ENCODE peak calls at places on chromosomes 12 and 14, in six cellular contexts. J is H9, Z is IMR-90, V is mesenchymal stem cell, F is H1, X is trophoblast cell. P is an unnamed sample. For H3K79me1, the result is how much of the 10 kb centered on the place peaks cover.

GRCh38 chr14:104341532-104342434 is 203.4 kb downstream of the KIF26A start:
- DNase-seq in J (peak), Z (no peak), V (no peak), F (peak), X (peak), P (peak)

GRCh38 chr14:69542311-69542710 is 32.4 kb downstream of the CCDC177 start:
- DNase-seq in J (no peak), Z (no peak), V (no peak), F (no peak), X (no peak), P (no peak)

GRCh38 chr12:2795291-2796186 is 769 bp downstream of the FKBP4 start:
- DNase-seq in J (peak), Z (peak), V (peak), F (peak), X (peak), P (peak)

GRCh38 chr14:90624732-90625444 is 191.3 kb downstream of the TTC7B start:
- DNase-seq in J (peak), Z (peak), V (peak), F (no peak), X (peak), P (no peak)

GRCh38 chr14:59664741-59665140 is 88.1 kb upstream of the CCDC175 start:
- DNase-seq in J (no peak), Z (no peak), V (no peak), F (no peak), X (peak), P (no peak)

GRCh38 chr12:110857528-110857927 is 10.7 kb downstream of the CCDC63 start:
- DNase-seq in J (no peak), Z (no peak), V (no peak), F (no peak), X (no peak), P (no peak)

GRCh38 chr12:76491292-76491691 is 68.3 kb downstream of the OSBPL8 start:
- DNase-seq in J (no peak), Z (no peak), V (no peak), F (no peak), X (no peak), P (no peak)

GRCh38 chr12:77325505-77325904 is 260.1 kb upstream of the E2F7 start:
- DNase-seq in J (peak), Z (no peak), V (no peak), F (peak), X (no peak), P (no peak)

GRCh38 chr12:105409881-105410471 is 79.5 kb downstream of the C12orf75 start:
- DNase-seq in J (no peak), Z (no peak), V (no peak), F (no peak), X (no peak), P (no peak)

GRCh38 chr12:17214910-17215309 is 608.9 kb upstream of the LMO3 start:
- DNase-seq in J (no peak), Z (no peak), V (no peak), F (no peak), X (no peak), P (no peak)

GRCh38 chr14:104178279-104178678 is 39.9 kb downstream of the KIF26A start:
- DNase-seq in J (no peak), Z (no peak), V (no peak), F (no peak), X (no peak), P (no peak)

GRCh38 chr12:28527631-28528249 is 337.5 kb downstream of the CCDC91 start:
- DNase-seq in J (no peak), Z (no peak), V (no peak), F (no peak), X (no peak), P (no peak)

GRCh38 chr14:92356677-92357076 is 33.7 kb downstream of the SLC24A4 start:
- DNase-seq in J (no peak), Z (no peak), V (no peak), F (no peak), X (no peak), P (no peak)

GRCh38 chr12:107057071-107057834 is 36.1 kb downstream of the CRY1 start:
- DNase-seq in J (no peak), Z (peak), V (peak), F (no peak), X (peak), P (no peak)

GRCh38 chr14:58722433-58722832 is 84.7 kb downstream of the DACT1 start:
- DNase-seq in J (no peak), Z (no peak), V (peak), F (no peak), X (no peak), P (no peak)

GRCh38 chr12:28114488-28114887 is 75.8 kb upstream of the CCDC91 start:
- DNase-seq in J (no peak), Z (peak), V (peak), F (no peak), X (no peak), P (no peak)

GRCh38 chr14:94936411-94936892 is 166.5 kb upstream of the GSC start:
- DNase-seq in J (no peak), Z (no peak), V (no peak), F (no peak), X (no peak), P (no peak)

GRCh38 chr14:45893127-45893526 is 640.1 kb upstream of the MIS18BP1 start:
- DNase-seq in J (no peak), Z (no peak), V (no peak), F (no peak), X (no peak), P (no peak)

GRCh38 chr12:2288875-2289274 is 236.1 kb downstream of the CACNA1C start:
- DNase-seq in J (no peak), Z (no peak), V (no peak), F (no peak), X (no peak), P (no peak)

GRCh38 chr12:65330341-65330740 is 51.9 kb downstream of the MSRB3 start:
- DNase-seq in J (no peak), Z (peak), V (no peak), F (no peak), X (no peak), P (no peak)

GRCh38 chr12:121432740-121433476 is 33.0 kb downstream of the RNF34 start:
- DNase-seq in J (no peak), Z (no peak), V (no peak), F (no peak), X (no peak), P (no peak)

GRCh38 chr14:32847867-32848266 is 90.8 kb upstream of the NPAS3 start:
- DNase-seq in J (no peak), Z (no peak), V (no peak), F (no peak), X (no peak), P (no peak)

GRCh38 chr12:96219700-96220206 is 25.6 kb downstream of the ELK3 start:
- DNase-seq in J (peak), Z (peak), V (peak), F (no peak), X (peak), P (no peak)

GRCh38 chr12:4417471-4417870 is 28.1 kb downstream of the FGF6 start:
- DNase-seq in J (no peak), Z (no peak), V (no peak), F (no peak), X (no peak), P (peak)

GRCh38 chr14:68888025-68888850 is 90.9 kb downstream of the ACTN1 start:
- DNase-seq in J (no peak), Z (no peak), V (no peak), F (no peak), X (no peak), P (no peak)

GRCh38 chr12:119843100-119843499 is 34.0 kb downstream of the CIT start:
- DNase-seq in J (no peak), Z (peak), V (peak), F (no peak), X (no peak), P (no peak)

GRCh38 chr12:27334052-27334720 is 1.6 kb downstream of the BMAL2 start:
- DNase-seq in J (no peak), Z (no peak), V (no peak), F (no peak), X (no peak), P (no peak)

GRCh38 chr14:22296722-22297121 is 292.3 kb downstream of the DAD1 start:
- DNase-seq in J (no peak), Z (peak), V (peak), F (no peak), X (peak), P (no peak)

GRCh38 chr12:63042646-63043045 is 107.7 kb upstream of the PPM1H start:
- DNase-seq in J (no peak), Z (peak), V (no peak), F (no peak), X (no peak), P (no peak)

GRCh38 chr12:93773122-93773871 is 96.1 kb downstream of the CRADD start:
- DNase-seq in J (no peak), Z (peak), V (peak), F (no peak), X (peak), P (no peak)

GRCh38 chr14:68589447-68590232 is 203.2 kb downstream of the ZFP36L1 start:
- DNase-seq in J (no peak), Z (peak), V (peak), F (no peak), X (peak), P (no peak)

GRCh38 chr12:40107803-40108620 is 2.1 kb upstream of the SLC2A13 start:
- DNase-seq in J (no peak), Z (no peak), V (no peak), F (no peak), X (no peak), P (no peak)

GRCh38 chr12:122545855-122546254 is 18.8 kb downstream of the KNTC1 start:
- DNase-seq in J (no peak), Z (no peak), V (no peak), F (no peak), X (no peak), P (no peak)

GRCh38 chr12:123942911-123943648 is 29.6 kb downstream of the CCDC92 start:
- DNase-seq in J (no peak), Z (peak), V (no peak), F (no peak), X (no peak), P (no peak)
- H3K14ac ChIP-seq in J (no peak), Z (peak), V (no peak), F (no peak), X (no peak), P (no peak)

GRCh38 chr12:109467978-109468676 is 9.0 kb downstream of the KCTD10 start:
- DNase-seq in J (no peak), Z (no peak), V (no peak), F (no peak), X (no peak), P (no peak)

GRCh38 chr12:109466305-109466704 is 10.8 kb downstream of the KCTD10 start:
- DNase-seq in J (no peak), Z (no peak), V (no peak), F (no peak), X (no peak), P (no peak)

GRCh38 chr12:109473006-109473405 is 4.1 kb downstream of the KCTD10 start:
- DNase-seq in J (no peak), Z (no peak), V (no peak), F (no peak), X (no peak), P (no peak)

GRCh38 chr12:109466821-109467220 is 10.3 kb downstream of the KCTD10 start:
- DNase-seq in J (no peak), Z (no peak), V (no peak), F (no peak), X (no peak), P (no peak)

GRCh38 chr12:109469516-109469915 is 7.6 kb downstream of the KCTD10 start:
- DNase-seq in J (no peak), Z (peak), V (no peak), F (no peak), X (no peak), P (no peak)
- H3K79me1 ChIP-seq in J (under half), Z (half or more), V (under half), F (under half), X (under half), P (under half)

DNA sequence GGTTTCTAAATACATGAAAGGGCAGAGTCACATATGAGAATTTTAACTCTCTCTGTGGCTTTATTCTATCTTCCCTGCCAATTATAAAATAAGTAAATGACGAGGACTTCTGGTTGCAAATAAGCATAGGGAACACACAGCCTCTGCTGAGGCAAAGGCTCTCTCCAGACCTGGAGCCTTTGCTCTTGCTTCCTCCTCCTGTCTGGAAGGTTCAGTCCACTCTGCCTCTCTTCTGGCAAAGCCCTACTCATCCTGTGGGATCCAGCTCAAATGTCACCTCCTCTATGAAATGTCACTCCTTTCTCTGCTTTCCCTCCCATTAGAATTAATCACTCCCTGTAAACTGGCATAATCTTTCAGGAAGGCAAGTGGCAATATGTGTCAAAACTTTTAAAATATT is 41.9 kb downstream of the PKP2 start:
- DNase-seq in J (no peak), Z (no peak), V (no peak), F (no peak), X (no peak), P (no peak)
- H3K14ac ChIP-seq in J (no peak), Z (no peak), V (no peak), F (no peak), X (no peak), P (no peak)

DNA sequence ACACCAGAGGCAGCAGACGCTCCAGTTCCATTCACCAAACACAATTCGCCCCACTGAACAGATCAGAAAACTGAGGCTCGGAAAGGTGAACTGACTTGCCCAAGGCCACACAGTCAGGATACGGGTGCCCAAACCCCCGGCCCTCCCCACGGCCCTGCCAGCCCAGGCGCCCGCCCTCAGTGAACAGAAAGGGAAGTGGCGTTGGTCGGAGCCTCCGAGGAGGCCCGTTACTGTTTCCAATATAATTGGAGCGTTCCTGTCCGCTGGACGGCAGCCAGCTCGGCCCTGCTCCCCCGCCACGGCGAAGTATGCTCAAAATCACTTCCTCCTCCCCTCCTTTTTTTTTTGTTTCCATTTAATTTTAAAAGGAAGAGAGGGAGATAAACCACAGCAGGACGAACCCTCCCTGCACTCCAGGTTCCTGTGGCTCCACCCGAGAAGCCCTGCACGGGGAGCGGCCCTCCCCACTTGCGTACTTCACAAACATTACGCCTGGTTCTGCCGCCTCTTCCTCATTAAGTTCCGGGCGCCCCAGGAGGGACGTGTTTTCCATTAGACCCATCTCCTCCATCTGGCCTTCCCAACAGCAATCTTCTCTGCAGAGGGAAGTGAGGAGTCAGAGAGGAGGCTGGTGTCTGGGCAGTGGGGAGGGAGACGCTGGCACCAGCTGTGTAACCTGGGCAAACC is 61.1 kb downstream of the NCOR2 start:
- DNase-seq in J (peak), Z (no peak), V (peak), F (no peak), X (peak), P (no peak)
- H3K79me1 ChIP-seq in J (under half), Z (half or more), V (under half), F (under half), X (under half), P (under half)

GRCh38 chr12:115096673-115097349 is 412.8 kb upstream of the TBX3 start:
- DNase-seq in J (no peak), Z (peak), V (peak), F (no peak), X (peak), P (no peak)

GRCh38 chr12:115103884-115104883 is 420.2 kb upstream of the TBX3 start:
- DNase-seq in J (no peak), Z (peak), V (peak), F (no peak), X (peak), P (no peak)

GRCh38 chr12:115097406-115097805 is 413.4 kb upstream of the TBX3 start:
- DNase-seq in J (no peak), Z (no peak), V (no peak), F (no peak), X (no peak), P (no peak)

GRCh38 chr12:115102450-115102849 is 418.5 kb upstream of the TBX3 start:
- DNase-seq in J (no peak), Z (no peak), V (no peak), F (no peak), X (no peak), P (no peak)

GRCh38 chr12:115101518-115101917 is 417.5 kb upstream of the TBX3 start:
- DNase-seq in J (no peak), Z (no peak), V (no peak), F (no peak), X (no peak), P (no peak)
- H3K14ac ChIP-seq in J (no peak), Z (no peak), V (no peak), F (no peak), X (no peak), P (no peak)

DNA sequence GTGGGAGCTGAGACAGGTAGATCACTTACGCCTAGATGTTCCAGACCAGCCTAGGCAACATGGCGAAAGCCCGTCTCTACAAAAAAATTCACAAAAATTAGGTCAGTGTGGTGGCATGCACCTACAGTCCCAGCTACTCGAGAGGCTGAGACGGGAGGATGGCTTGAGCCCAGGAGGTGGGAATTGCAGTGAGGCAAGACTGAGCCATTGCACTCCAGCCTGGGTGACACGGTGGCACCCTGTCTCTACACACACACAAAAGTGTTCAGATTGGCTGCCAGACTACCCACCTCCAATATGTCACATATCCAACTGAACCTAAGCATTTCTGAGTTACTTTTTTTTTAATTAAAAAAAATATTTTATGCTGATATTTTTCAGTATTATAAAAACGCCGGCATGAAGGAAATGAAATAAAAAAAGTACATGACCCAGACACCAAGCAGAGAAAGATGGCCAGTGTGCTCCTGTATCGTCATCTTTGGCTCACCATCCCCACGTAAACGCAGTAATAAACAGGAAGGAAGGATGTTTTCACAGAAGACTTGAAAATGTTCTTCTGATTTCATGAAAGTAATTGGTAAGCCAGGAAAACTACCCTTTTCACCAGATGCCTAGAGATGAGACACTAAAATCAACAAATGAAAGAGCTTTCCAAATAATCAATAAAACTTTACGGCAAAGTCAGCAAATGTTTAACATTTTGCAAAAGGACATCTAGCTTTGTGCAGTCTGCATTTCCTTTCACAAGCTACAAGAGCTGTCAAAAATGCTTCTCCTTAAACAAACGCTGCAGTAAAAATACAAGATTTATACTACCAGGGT is 26.4 kb downstream of the CDC42BPB start:
- DNase-seq in J (no peak), Z (peak), V (peak), F (no peak), X (peak), P (no peak)
- H3K79me1 ChIP-seq in J (under half), Z (half or more), V (under half), F (under half), X (under half), P (under half)

GRCh38 chr12:125492354-125493270 is 427.4 kb downstream of the AACS start:
- DNase-seq in J (no peak), Z (no peak), V (no peak), F (no peak), X (no peak), P (no peak)
- H3K14ac ChIP-seq in J (no peak), Z (no peak), V (no peak), F (no peak), X (no peak), P (no peak)

DNA sequence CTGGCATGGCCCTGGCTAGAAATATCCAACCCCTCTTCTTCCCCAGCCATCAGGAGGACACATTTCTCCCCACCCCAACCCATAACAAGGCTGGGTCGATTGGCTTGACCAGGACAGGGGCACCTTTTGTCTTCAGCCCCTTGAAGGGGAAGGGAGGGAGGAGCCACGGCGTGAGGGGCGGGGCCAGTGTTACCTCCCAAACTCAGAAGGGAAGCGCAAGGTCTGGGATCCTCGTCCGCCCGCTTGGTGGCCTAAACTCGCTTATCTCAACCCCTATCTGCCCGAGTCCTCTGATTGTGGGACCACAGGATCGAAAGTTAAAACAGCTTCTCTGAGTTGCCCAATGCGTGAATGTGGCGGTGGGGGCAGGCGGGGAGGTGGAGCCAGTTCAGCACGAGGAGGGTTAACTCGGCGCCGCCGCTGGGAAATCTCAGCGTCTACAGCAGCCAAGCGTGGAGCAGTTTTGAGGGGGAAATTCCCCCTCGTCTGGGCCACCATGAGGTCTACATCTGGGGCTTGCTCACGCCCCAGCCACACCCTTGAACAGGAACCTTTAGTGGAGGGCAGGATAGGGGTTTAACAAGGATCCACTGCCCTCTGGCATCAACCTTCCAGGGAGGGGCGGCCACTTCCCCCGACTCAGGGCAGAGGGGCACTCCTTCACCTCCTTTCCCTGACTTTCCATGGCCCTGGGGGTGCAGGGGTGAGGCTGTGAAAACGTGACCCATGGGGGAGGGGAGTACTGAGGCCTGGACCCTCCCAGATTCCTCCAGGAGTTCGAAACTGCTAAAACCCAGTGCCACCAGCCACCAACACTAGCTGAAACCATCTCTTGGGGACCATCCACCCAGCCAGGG is 745 bp downstream of the STAT6 start:
- DNase-seq in J (peak), Z (peak), V (peak), F (peak), X (peak), P (no peak)
- H3K79me1 ChIP-seq in J (under half), Z (half or more), V (under half), F (under half), X (under half), P (under half)

P was measured in neuronal stem cell.